ENCODE peak calls at places on chromosomes 16 and 17, in four cellular contexts. P is WERI-Rb-1, O is Calu3, N is AG09319. X is an unnamed sample.

GRCh38 chr17:79075861-79076406 is 1.3 kb downstream of the ENGASE start:
- DNase-seq in P (no peak), O (no peak), N (no peak), X (no peak)

GRCh38 chr16:25279491-25279890 is 21.8 kb upstream of the ZKSCAN2 start:
- DNase-seq in P (no peak), O (no peak), N (no peak), X (no peak)

GRCh38 chr16:19135896-19136438 is 22.2 kb downstream of the ITPRIPL2 start:
- DNase-seq in P (no peak), O (peak), N (no peak), X (no peak)

GRCh38 chr17:65182233-65182632 is 45.1 kb downstream of the RGS9 start:
- DNase-seq in P (no peak), O (no peak), N (no peak), X (peak)

GRCh38 chr16:81498351-81498750 is 53.7 kb downstream of the CMIP start:
- DNase-seq in P (no peak), O (no peak), N (no peak), X (no peak)

GRCh38 chr16:74601131-74601871 is 5.6 kb downstream of the GLG1 start:
- DNase-seq in P (no peak), O (peak), N (no peak), X (peak)

GRCh38 chr16:21643787-21644186 is 8.6 kb downstream of the IGSF6 start:
- DNase-seq in P (no peak), O (no peak), N (no peak), X (no peak)

GRCh38 chr16:12231666-12232065 is 255.1 kb downstream of the SNX29 start:
- DNase-seq in P (no peak), O (no peak), N (peak), X (no peak)

GRCh38 chr16:22139008-22139407 is 23.3 kb upstream of the SDR42E2 start:
- DNase-seq in P (no peak), O (no peak), N (no peak), X (no peak)

GRCh38 chr17:6507535-6507934 is 48.8 kb downstream of the PITPNM3 start:
- DNase-seq in P (no peak), O (peak), N (peak), X (no peak)

GRCh38 chr16:89917773-89918452 is 749 bp upstream of the MC1R start:
- DNase-seq in P (peak), O (peak), N (peak), X (peak)

GRCh38 chr17:82751571-82752370 is at the start of gene TBCD:
- DNase-seq in P (peak), O (peak), N (peak), X (peak)

GRCh38 chr16:11270602-11271162 is 1.6 kb upstream of the TNP2 start:
- DNase-seq in P (no peak), O (no peak), N (no peak), X (no peak)

GRCh38 chr16:46911038-46911437 is 26.9 kb downstream of the GPT2 start:
- DNase-seq in P (no peak), O (no peak), N (no peak), X (no peak)

GRCh38 chr16:88781140-88782077 is 3.6 kb downstream of the PIEZO1 start:
- DNase-seq in P (no peak), O (no peak), N (no peak), X (peak)

GRCh38 chr17:6110592-6110991 is 40.4 kb downstream of the WSCD1 start:
- DNase-seq in P (no peak), O (no peak), N (no peak), X (peak)

GRCh38 chr16:10362077-10362863 is 23.6 kb upstream of the ATF7IP2 start:
- DNase-seq in P (no peak), O (no peak), N (no peak), X (no peak)

GRCh38 chr17:9842057-9842758 is 16.5 kb downstream of the GLP2R start:
- DNase-seq in P (no peak), O (no peak), N (no peak), X (no peak)

GRCh38 chr17:70473049-70473448 is 303.7 kb downstream of the KCNJ2 start:
- DNase-seq in P (no peak), O (no peak), N (no peak), X (no peak)

GRCh38 chr17:49108318-49108717 is 24.3 kb upstream of the B4GALNT2 start:
- DNase-seq in P (no peak), O (no peak), N (peak), X (no peak)

GRCh38 chr17:28747801-28748750 is 4.3 kb downstream of the TRAF4 start:
- DNase-seq in P (no peak), O (no peak), N (no peak), X (no peak)

GRCh38 chr16:80280557-80280956 is 260.2 kb upstream of the DYNLRB2 start:
- DNase-seq in P (no peak), O (no peak), N (no peak), X (no peak)

GRCh38 chr17:82332669-82333278 is 792 bp downstream of the SECTM1 start:
- DNase-seq in P (no peak), O (peak), N (no peak), X (no peak)

GRCh38 chr17:42924891-42925290 is 24.3 kb downstream of the G6PC1 start:
- DNase-seq in P (no peak), O (no peak), N (no peak), X (no peak)

GRCh38 chr17:42334667-42335066 is 46.4 kb downstream of the STAT5A start:
- DNase-seq in P (no peak), O (no peak), N (no peak), X (no peak)

GRCh38 chr17:74454197-74455024 is 12.0 kb upstream of the CD300A start:
- DNase-seq in P (peak), O (peak), N (no peak), X (no peak)
- TF ChIP-seq CTCF in P (no peak), O (no peak), N (no peak), X (no peak)

DNA sequence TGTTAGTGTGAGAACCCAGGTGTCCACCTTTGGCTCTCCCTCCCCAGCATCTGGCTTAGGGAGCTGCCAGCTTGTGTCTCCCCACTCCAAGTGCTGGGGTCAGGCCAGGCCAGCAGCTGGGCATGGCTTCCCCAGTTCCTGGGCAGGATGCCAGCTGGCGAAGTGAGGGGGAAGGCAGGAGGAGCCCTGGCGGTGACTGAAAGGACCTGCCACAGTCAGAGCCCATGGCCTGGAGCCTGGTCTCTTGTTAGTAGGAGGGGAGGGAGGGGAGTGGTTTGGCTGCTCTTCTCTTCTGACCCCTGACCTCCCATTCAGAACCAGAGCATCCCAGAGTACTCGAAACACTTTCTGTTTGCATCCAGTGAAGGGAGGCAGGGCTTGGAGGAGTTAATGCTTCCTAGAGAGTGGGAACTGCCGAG is 586 bp downstream of the CHD3 start:
- DNase-seq in P (peak), O (peak), N (peak), X (no peak)
- TF ChIP-seq CTCF in P (peak), O (peak), N (peak), X (no peak)

DNA sequence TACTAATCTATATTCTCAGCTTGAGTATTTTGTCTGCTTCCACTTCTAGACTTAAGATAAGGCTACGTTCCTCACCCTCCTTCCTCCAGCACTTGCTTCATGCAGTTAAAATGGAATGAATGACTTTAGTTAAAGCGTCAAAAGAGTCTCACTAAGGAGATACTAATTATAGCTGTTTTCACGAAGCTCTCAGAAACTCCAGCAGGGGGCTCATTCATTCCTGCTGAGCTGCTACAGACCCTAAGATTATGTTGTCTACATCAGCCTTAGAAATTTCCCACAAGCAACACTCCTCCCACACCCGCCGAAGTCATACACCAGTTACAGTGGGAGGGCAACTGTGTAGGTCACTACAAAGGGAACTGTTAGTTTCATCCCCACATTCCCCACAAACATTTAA is 57.0 kb upstream of the KIFC3 start:
- DNase-seq in P (peak), O (peak), N (no peak), X (no peak)
- TF ChIP-seq CTCF in P (peak), O (no peak), N (peak), X (no peak)

DNA sequence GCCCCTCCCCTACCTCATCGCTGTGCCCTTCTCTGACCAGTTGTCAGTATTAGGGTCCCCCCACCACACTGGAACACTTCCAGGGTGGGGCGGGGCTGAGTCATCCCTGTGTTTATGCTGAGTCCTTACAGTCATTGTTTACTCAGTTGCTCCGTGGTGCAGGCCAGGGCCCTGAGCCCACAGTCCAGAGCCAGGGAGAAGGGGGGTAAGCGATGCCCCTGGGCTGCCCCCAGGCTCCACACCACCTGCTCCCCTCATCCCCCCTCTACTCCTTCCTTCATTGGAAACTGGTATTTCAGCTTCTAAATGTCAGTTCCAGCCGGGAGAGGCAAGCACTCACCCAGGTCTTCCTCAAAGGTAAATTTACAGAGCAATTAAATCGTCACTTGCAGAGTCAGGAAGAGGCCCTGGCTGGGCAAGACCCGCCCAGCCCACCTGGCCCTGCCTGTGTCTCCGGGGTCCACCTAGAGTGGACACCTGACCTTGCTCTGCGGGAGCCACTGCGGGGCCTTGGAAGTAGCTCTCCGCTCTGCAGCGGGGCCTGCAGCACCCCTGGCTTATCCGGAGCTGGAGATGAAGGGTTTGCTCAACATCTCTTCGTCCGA is 4.8 kb downstream of the ATP2A3 start:
- DNase-seq in P (no peak), O (peak), N (no peak), X (no peak)
- TF ChIP-seq CTCF in P (no peak), O (no peak), N (no peak), X (no peak)

GRCh38 chr17:57107498-57108101 is 22.6 kb downstream of the AKAP1 start:
- DNase-seq in P (no peak), O (peak), N (no peak), X (no peak)

GRCh38 chr17:57108656-57109392 is 23.8 kb downstream of the AKAP1 start:
- DNase-seq in P (no peak), O (no peak), N (no peak), X (no peak)

GRCh38 chr17:57104461-57105175 is 19.6 kb downstream of the AKAP1 start:
- DNase-seq in P (no peak), O (no peak), N (no peak), X (no peak)

GRCh38 chr17:57106836-57107497 is 21.9 kb downstream of the AKAP1 start:
- DNase-seq in P (no peak), O (no peak), N (no peak), X (no peak)

DNA sequence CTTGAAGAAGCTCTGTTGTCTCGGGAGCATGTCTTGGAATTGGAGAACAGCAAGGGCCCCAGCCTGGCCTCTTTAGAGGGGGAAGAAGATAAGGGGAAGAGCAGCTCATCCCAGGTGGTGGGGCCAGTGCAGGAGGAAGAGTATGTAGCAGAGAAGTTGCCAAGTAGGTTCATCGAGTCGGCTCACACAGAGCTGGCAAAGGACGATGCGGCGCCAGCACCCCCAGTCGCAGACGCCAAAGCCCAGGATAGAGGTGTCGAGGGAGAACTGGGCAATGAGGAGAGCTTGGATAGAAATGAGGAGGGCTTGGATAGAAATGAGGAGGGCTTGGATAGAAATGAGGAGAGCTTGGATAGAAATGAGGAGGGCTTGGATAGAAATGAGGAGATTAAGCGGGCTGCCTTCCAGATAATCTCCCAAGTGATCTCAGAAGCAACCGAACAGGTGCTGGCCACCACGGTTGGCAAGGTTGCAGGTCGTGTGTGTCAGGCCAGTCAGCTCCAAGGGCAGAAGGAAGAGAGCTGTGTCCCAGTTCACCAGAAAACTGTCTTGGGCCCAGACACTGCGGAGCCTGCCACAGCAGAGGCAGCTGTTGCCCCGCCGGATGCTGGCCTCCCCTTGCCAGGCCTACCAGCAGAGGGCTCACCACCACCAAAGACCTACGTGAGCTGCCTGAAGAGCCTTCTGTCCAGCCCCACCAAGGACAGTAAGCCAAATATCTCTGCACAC is 21.2 kb downstream of the AKAP1 start:
- DNase-seq in P (peak), O (peak), N (no peak), X (no peak)
- TF ChIP-seq CTCF in P (peak), O (no peak), N (no peak), X (peak)

DNA sequence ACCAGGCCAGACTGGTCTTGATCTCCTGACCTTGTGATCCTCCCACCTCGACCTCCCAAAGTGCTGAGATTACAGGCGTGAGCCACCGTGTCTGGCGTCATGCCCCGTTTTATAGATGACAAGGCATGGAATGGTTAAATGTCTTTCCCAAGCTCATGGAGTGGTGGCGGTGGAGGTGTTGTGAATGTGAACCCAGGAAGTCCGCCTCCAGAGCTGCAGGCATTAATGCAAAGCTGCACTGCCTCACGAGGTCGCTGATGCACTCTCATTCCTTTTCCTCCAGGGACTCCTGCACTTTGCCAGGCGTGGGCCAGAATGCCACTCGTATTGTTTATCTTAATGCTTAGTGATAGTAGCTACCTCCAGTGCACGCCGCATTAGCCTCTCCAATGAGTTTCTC is 149.6 kb downstream of the WWOX start:
- DNase-seq in P (peak), O (peak), N (no peak), X (no peak)
- TF ChIP-seq CTCF in P (no peak), O (peak), N (no peak), X (no peak)

DNA sequence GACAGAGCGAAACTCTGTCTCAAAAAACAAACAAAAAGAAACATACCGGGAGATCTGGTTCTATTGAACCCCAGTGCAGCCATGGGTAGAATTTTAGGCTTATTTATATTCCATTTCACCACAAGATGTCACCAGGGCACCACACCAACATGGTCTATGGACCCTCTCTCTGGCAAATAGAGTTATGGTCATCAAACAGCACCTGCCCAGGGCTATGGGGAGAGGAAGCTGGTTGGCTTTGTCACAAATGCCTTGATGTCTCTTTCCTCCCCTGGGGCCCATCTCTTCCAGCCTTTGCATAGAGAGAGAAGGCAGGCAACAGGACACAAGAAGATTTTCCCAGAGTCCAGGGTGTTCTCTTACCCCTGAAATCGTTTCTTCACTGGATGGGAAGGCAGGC is 128.4 kb downstream of the WWOX start:
- DNase-seq in P (no peak), O (peak), N (no peak), X (no peak)
- TF ChIP-seq CTCF in P (peak), O (peak), N (no peak), X (no peak)

X was measured in GM12864.